ENCODE peak calls at places on chromosomes 3 and 15, in seven cellular contexts. J is amygdala; G is NCI-H2107; V is activated gamma-delta T cell treated with Interleukin-2 at 50 U/mL for 16 hours; U is HL-60; I is stimulated activated CD4-positive, alpha-beta T cell treated with anti-CD3 and anti-CD28 coated beads, Interleukin-12 subunit alpha, Interleukin-12 subunit beta, amount 100 ng/mL, for 4 hours; D is ACHN. O is an unnamed sample.

GRCh38 chr3:55247666-55248065 is 239.4 kb downstream of the WNT5A start:
- DNase-seq in J (no peak), G (no peak), V (no peak), U (no peak), I (no peak), D (no peak), O (no peak)

GRCh38 chr3:55341502-55342031 is 145.5 kb downstream of the WNT5A start:
- DNase-seq in J (no peak), G (no peak), V (no peak), U (no peak), I (no peak), D (no peak), O (no peak)

GRCh38 chr3:161274691-161275298 is 53.7 kb downstream of the NMD3 start:
- DNase-seq in J (no peak), G (peak), V (peak), U (peak), I (no peak), D (peak), O (no peak)

GRCh38 chr15:27676647-27677046 is 422.5 kb downstream of the OCA2 start:
- DNase-seq in J (no peak), G (no peak), V (no peak), U (no peak), I (no peak), D (no peak), O (no peak)

GRCh38 chr3:78728406-78729145 is 1039.2 kb downstream of the ROBO1 start:
- DNase-seq in J (peak), G (peak), V (no peak), U (no peak), I (no peak), D (no peak), O (no peak)

GRCh38 chr15:49155834-49156627 is 632 bp upstream of the COPS2 start:
- DNase-seq in J (no peak), G (no peak), V (no peak), U (peak), I (no peak), D (peak), O (no peak)

GRCh38 chr15:68301300-68301699 is 23.8 kb downstream of the FEM1B start:
- DNase-seq in J (no peak), G (no peak), V (no peak), U (peak), I (no peak), D (no peak), O (no peak)

GRCh38 chr15:88535100-88535499 is 11.4 kb downstream of the DET1 start:
- DNase-seq in J (no peak), G (no peak), V (no peak), U (no peak), I (no peak), D (no peak), O (no peak)

GRCh38 chr3:163971861-163972260 is 1106.4 kb downstream of the SI start:
- DNase-seq in J (no peak), G (no peak), V (no peak), U (no peak), I (no peak), D (no peak), O (no peak)